ENCODE peak calls at places on chromosomes 4 and X, in five cellular contexts. G is GM12878, L is A549, P is HepG2, M is K562. X is an unnamed sample.
A peak's percentile ranks its signal among the peaks of the same experiment; 100 is the strongest.

GRCh38 chrX:31606796-31607195 is 535.0 kb upstream of the FTHL17 start:
- DNase-seq in L (no peak), M (no peak), G (no peak), P (no peak), X (no peak)

GRCh38 chr4:110678517-110678916 is 55.6 kb upstream of the PITX2 start:
- DNase-seq in G (no peak), L (no peak), P (no peak), M (no peak), X (no peak)

GRCh38 chrX:139058831-139059495 is 347.4 kb upstream of the FGF13 start:
- DNase-seq in G (no peak), M (no peak), P (no peak), L (no peak), X (no peak)

GRCh38 chr4:4254666-4255065 is 6.6 kb upstream of the TMEM128 start:
- DNase-seq in G (no peak), L (no peak), M (no peak), P (peak; percentile 34), X (no peak)

GRCh38 chr4:109562457-109563237 is 2.6 kb downstream of the MCUB start:
- DNase-seq in L (no peak), M (no peak), G (no peak), P (no peak), X (no peak)

GRCh38 chrX:123206222-123206621 is 22.1 kb downstream of the GRIA3 start:
- DNase-seq in G (no peak), L (no peak), M (no peak), P (no peak), X (no peak)

GRCh38 chr4:108821056-108821925 is 58.4 kb upstream of the ETNPPL start:
- DNase-seq in P (no peak), L (no peak), M (no peak), G (no peak), X (no peak)

GRCh38 chrX:109472939-109473713 is 8.8 kb downstream of the GUCY2F start:
- DNase-seq in P (peak; percentile 42), G (no peak), L (peak; percentile 21), M (peak; percentile 3), X (peak; percentile 78)

GRCh38 chr4:139902328-139903217 is 237.0 kb downstream of the MGST2 start:
- DNase-seq in P (no peak), L (no peak), G (no peak), M (no peak), X (no peak)

GRCh38 chrX:42714981-42715688 is 62.8 kb downstream of the PPP1R2C start:
- DNase-seq in G (no peak), M (no peak), P (peak; percentile 14), L (peak; percentile 36), X (peak; percentile 70)

GRCh38 chr4:175560628-175561027 is 251.4 kb downstream of the GPM6A start:
- DNase-seq in M (no peak), P (no peak), L (peak; percentile 41), G (no peak), X (peak; percentile 36)

GRCh38 chr4:168631241-168632151 is 134.6 kb downstream of the PALLD start:
- DNase-seq in P (no peak), G (no peak), L (peak; percentile 73), M (no peak), X (peak; percentile 87)

GRCh38 chr4:168633474-168633873 is 136.6 kb downstream of the PALLD start:
- DNase-seq in P (no peak), L (no peak), G (no peak), M (no peak), X (no peak)

GRCh38 chr4:168633071-168633470 is 136.2 kb downstream of the PALLD start:
- DNase-seq in L (no peak), G (no peak), M (no peak), P (no peak), X (no peak)

GRCh38 chr4:168630445-168631187 is 133.8 kb downstream of the PALLD start:
- DNase-seq in G (no peak), M (no peak), P (no peak), L (peak; percentile 57), X (no peak)

DNA sequence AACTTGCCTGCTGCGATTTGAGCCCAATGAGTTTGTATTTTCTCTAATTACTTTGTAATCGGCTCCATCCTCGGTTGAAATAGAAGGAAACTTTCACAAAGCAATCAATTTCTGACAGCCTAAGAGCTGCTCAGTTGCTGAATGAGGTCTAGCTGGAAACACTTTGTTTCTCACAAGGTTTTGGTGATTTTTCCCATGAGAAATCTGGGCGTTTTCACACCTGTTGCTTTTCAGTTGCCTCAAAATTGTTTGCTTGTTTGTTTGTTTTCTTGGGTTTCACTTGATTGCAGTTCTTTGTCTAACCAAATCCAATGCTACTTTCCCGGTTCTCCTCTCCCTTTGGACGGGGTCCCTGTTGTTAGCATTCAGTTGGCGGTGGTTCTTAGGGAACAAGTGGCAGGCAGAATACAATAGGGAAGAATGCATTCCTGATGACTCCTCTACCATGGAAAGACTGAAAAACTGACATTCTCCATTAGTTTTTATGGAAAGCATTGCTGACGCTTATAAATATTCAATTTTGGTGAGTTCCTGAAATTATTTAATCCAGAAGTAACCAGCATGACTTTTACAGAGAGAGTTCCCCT is 135.5 kb downstream of the PALLD start:
- DNase-seq in G (no peak), P (no peak), L (no peak), M (no peak), X (peak; percentile 76)
- TF ChIP-seq JUNB in G (no peak), P (no peak), L (no peak), M (no peak), X (no peak)

GRCh38 chr4:28675582-28675981 is 1814.9 kb downstream of the STIM2 start:
- DNase-seq in L (no peak), P (no peak), G (no peak), M (no peak), X (no peak)
- TF ChIP-seq JUNB in L (no peak), P (no peak), G (no peak), M (no peak), X (no peak)

GRCh38 chrX:17585006-17585405 is 152.3 kb upstream of the SCML1 start:
- DNase-seq in M (no peak), G (no peak), L (no peak), P (no peak), X (no peak)

GRCh38 chrX:17581650-17582049 is 155.6 kb upstream of the SCML1 start:
- DNase-seq in L (no peak), M (no peak), P (no peak), G (no peak), X (no peak)

GRCh38 chrX:17580529-17581155 is 156.7 kb upstream of the SCML1 start:
- DNase-seq in L (no peak), G (no peak), P (no peak), M (no peak), X (no peak)

GRCh38 chrX:17587352-17587751 is 149.9 kb upstream of the SCML1 start:
- DNase-seq in G (no peak), M (no peak), L (no peak), P (no peak), X (no peak)

DNA sequence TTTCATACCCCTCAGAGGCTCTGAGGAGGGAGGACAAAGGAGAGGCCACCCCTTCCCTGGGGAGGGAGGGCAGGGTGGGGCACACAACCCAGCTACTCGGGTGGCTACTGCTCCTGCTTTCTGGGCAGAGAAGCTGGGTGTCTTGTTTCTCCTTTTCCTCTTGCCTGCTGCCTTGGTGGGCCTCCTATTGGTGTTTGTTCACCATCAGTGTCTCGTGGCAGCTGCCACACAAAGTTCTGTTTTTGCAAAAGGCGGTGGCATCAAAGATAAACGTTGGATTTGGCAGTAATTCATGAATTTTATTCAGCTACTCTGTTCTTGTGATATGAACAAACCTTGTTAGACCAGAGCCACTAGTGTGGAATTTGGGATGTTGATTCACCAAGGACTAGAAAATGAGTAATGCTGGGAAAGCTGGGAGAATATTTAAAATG is 153.0 kb upstream of the SCML1 start:
- DNase-seq in P (no peak), L (peak; percentile 21), G (no peak), M (no peak), X (no peak)
- TF ChIP-seq JUNB in P (no peak), L (peak; percentile 28), G (no peak), M (no peak), X (no peak)

GRCh38 chrX:22396408-22396807 is 123.7 kb downstream of the CBLL2 start:
- DNase-seq in L (no peak), G (no peak), M (no peak), P (no peak), X (no peak)

GRCh38 chrX:22392176-22392814 is 119.6 kb downstream of the CBLL2 start:
- DNase-seq in G (no peak), L (no peak), P (no peak), M (no peak), X (no peak)

GRCh38 chrX:22399793-22400192 is 127.1 kb downstream of the CBLL2 start:
- DNase-seq in M (no peak), G (no peak), L (peak; percentile 48), P (no peak), X (no peak)

GRCh38 chrX:22395372-22395771 is 122.7 kb downstream of the CBLL2 start:
- DNase-seq in P (no peak), G (no peak), M (no peak), L (no peak), X (no peak)

DNA sequence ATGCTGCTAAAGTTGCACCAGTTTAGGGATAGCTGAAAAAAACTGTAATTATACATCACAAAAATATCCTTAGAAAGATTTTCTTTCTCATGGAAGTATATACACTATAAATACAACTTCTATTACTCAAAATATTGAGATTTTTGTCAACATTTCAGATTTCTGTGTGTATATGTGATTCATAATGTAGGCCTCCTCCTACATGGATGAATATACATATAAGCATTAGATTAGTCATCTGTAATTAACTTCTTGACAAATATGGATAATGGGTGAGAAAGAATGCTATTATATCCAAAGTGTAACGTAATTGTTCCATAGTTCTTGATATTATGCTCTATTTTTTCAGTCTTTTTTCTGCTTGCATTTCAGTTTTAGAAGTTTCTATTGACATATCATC is 124.9 kb downstream of the CBLL2 start:
- DNase-seq in L (no peak), P (no peak), G (no peak), M (no peak), X (no peak)
- TF ChIP-seq JUNB in L (no peak), P (no peak), G (no peak), M (no peak), X (no peak)

DNA sequence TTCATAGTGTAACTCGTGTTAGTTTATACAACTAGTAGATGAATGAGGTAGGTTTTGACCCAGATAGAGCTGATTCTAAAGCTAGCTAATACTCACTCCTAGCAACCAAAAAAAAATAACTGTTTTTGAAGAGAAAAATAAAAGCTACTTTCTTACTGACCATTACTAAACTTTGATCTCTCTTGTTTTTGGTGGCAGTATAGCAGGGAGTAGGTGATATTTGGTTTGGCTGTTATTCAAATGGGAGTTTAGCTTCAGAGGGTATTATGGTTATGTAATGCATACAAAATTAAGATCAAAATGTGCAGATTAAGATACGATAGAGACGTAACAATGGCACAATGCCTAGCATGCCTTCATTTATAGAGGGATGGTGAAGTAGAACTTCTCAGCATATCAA is 1104.5 kb downstream of the PCDH19 start:
- DNase-seq in L (no peak), M (no peak), G (no peak), P (no peak), X (no peak)
- TF ChIP-seq JUNB in L (no peak), M (no peak), G (no peak), P (no peak), X (no peak)

DNA sequence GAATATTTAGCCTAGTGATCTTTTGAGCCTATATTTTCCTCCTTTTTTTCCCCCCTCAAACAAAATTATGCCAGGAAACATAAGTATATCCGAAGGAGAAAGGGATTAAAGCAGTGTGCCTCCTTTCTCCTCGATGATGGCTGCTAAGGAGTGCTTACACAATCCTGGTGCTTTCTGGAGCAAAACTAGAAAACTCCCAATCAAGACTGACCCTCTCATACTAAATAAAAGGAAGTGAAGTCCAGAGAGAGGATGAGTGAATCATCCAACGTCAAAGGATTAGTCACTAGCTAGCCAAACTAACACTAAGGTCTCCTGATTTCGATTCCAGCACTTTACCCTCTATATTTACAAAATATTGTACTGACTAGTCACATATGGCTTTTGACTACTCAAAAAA is 146.8 kb downstream of the PPP3CA start:
- DNase-seq in M (no peak), G (no peak), L (peak; percentile 89), P (peak; percentile 48), X (no peak)
- TF ChIP-seq JUNB in M (no peak), G (no peak), L (peak; percentile 79), P (no peak), X (no peak)